ENCODE peak calls at places on chromosome 9, in four cellular contexts. T is PC-3, L is fibroblast of pulmonary artery, S is astrocyte. R is an unnamed sample.

GRCh38 chr9:19781240-19781639 is 7.6 kb downstream of the SLC24A2 start:
- DNase-seq in T (no peak), L (no peak), S (no peak), R (no peak)

GRCh38 chr9:134189475-134190231 is 25.3 kb upstream of the RNU6ATAC start:
- DNase-seq in T (no peak), L (no peak), S (peak; percentile 39), R (no peak)

GRCh38 chr9:7996558-7996957 is 197.0 kb upstream of the DMAC1 start:
- DNase-seq in T (no peak), L (no peak), S (no peak), R (no peak)

GRCh38 chr9:98264510-98264909 is 9.1 kb upstream of the TBC1D2 start:
- DNase-seq in T (no peak), L (no peak), S (no peak), R (no peak)

GRCh38 chr9:78023003-78023741 is 8.4 kb downstream of the GNAQ start:
- DNase-seq in T (no peak), L (peak; percentile 85), S (peak; percentile 83), R (peak; percentile 75)

GRCh38 chr9:38417003-38417965 is 7.0 kb downstream of the IGFBPL1 start:
- DNase-seq in T (peak; percentile 53), L (no peak), S (no peak), R (no peak)

GRCh38 chr9:134344068-134344820 is 18.0 kb downstream of the RXRA start:
- DNase-seq in T (no peak), L (no peak), S (peak; percentile 51), R (no peak)

GRCh38 chr9:133453651-133454050 is 6.1 kb upstream of the CACFD1 start:
- DNase-seq in T (no peak), L (no peak), S (peak; percentile 10), R (no peak)

GRCh38 chr9:20524776-20525175 is 97.5 kb downstream of the MLLT3 start:
- DNase-seq in T (peak; percentile 27), L (no peak), S (no peak), R (no peak)

GRCh38 chr9:100724932-100725331 is 147.1 kb downstream of the CAVIN4 start:
- DNase-seq in T (no peak), L (no peak), S (no peak), R (no peak)

GRCh38 chr9:134391319-134392231 is 65.3 kb downstream of the RXRA start:
- DNase-seq in T (no peak), L (no peak), S (no peak), R (no peak)

GRCh38 chr9:92590386-92590785 is 54.6 kb upstream of the ECM2 start:
- DNase-seq in T (no peak), L (peak; percentile 83), S (peak; percentile 31), R (peak; percentile 70)

GRCh38 chr9:80242022-80242421 is 670.3 kb downstream of the TLE4 start:
- DNase-seq in T (no peak), L (no peak), S (no peak), R (no peak)

GRCh38 chr9:77014597-77015263 is 4.7 kb upstream of the FOXB2 start:
- DNase-seq in T (no peak), L (no peak), S (no peak), R (no peak)

GRCh38 chr9:89606049-89606481 is 1.3 kb downstream of the GADD45G start:
- DNase-seq in T (peak; percentile 78), L (peak; percentile 72), S (peak; percentile 66), R (peak; percentile 56)

GRCh38 chr9:108469654-108470053 is 386.1 kb downstream of the ACTL7B start:
- DNase-seq in T (peak; percentile 83), L (peak; percentile 53), S (peak; percentile 70), R (peak; percentile 88)

GRCh38 chr9:36940881-36941280 is 93.2 kb downstream of the PAX5 start:
- DNase-seq in T (no peak), L (no peak), S (no peak), R (no peak)

GRCh38 chr9:127049044-127049443 is 73.4 kb downstream of the ANGPTL2 start:
- DNase-seq in T (peak; percentile 92), L (peak; percentile 98), S (peak; percentile 86), R (peak; percentile 87)

GRCh38 chr9:88767504-88767790 is 223.8 kb upstream of the S1PR3 start:
- DNase-seq in T (no peak), L (no peak), S (no peak), R (no peak)

GRCh38 chr9:119365291-119366027 is 3.8 kb downstream of the BRINP1 start:
- DNase-seq in T (peak; percentile 4), L (peak; percentile 10), S (no peak), R (no peak)

GRCh38 chr9:34675874-34676273 is 13.4 kb upstream of the CCL27 start:
- DNase-seq in T (no peak), L (peak; percentile 65), S (no peak), R (no peak)

GRCh38 chr9:117825609-117826347 is 121.6 kb downstream of the TLR4 start:
- DNase-seq in T (no peak), L (no peak), S (no peak), R (no peak)

GRCh38 chr9:134585021-134585561 is 56.5 kb upstream of the COL5A1 start:
- DNase-seq in T (no peak), L (no peak), S (no peak), R (no peak)

GRCh38 chr9:134571326-134571871 is 70.2 kb upstream of the COL5A1 start:
- DNase-seq in T (no peak), L (no peak), S (no peak), R (no peak)

GRCh38 chr9:86549920-86550319 is 195.7 kb upstream of the TUT7 start:
- DNase-seq in T (no peak), L (no peak), S (no peak), R (peak; percentile 90)

GRCh38 chr9:134590240-134591081 is 51.1 kb upstream of the COL5A1 start:
- DNase-seq in T (no peak), L (peak; percentile 69), S (no peak), R (no peak)

GRCh38 chr9:117437283-117437682 is 22.4 kb upstream of the ASTN2 start:
- DNase-seq in T (no peak), L (no peak), S (no peak), R (no peak)

GRCh38 chr9:77856615-77857014 is 175.0 kb downstream of the GNAQ start:
- DNase-seq in T (peak; percentile 22), L (no peak), S (no peak), R (peak; percentile 43)

GRCh38 chr9:77883846-77884771 is 147.5 kb downstream of the GNAQ start:
- DNase-seq in T (no peak), L (peak; percentile 51), S (peak; percentile 71), R (no peak)

GRCh38 chr9:137077010-137077747 is at the start of gene UAP1L1:
- DNase-seq in T (peak; percentile 26), L (peak; percentile 58), S (peak; percentile 34), R (peak; percentile 62)

GRCh38 chr9:134838651-134839431 is 41.8 kb upstream of the FCN2 start:
- DNase-seq in T (no peak), L (no peak), S (no peak), R (no peak)

GRCh38 chr9:131951905-131952304 is 127.8 kb downstream of the MED27 start:
- DNase-seq in T (no peak), L (peak; percentile 43), S (peak; percentile 6), R (peak; percentile 89)

GRCh38 chr9:93458702-93459101 is 5.3 kb upstream of the FAM120AOS start:
- DNase-seq in T (no peak), L (no peak), S (no peak), R (no peak)

GRCh38 chr9:131370638-131371037 is 23.2 kb upstream of the PRRC2B start:
- DNase-seq in T (no peak), L (no peak), S (no peak), R (no peak)

GRCh38 chr9:92208693-92209524 is 84.6 kb downstream of the IARS1 start:
- DNase-seq in T (no peak), L (no peak), S (no peak), R (no peak)

GRCh38 chr9:69386651-69387050 is 61.6 kb downstream of the ENTREP1 start:
- DNase-seq in T (no peak), L (no peak), S (no peak), R (no peak)

GRCh38 chr9:37836386-37836785 is 35.8 kb downstream of the DCAF10 start:
- DNase-seq in T (no peak), L (no peak), S (no peak), R (no peak)

DNA sequence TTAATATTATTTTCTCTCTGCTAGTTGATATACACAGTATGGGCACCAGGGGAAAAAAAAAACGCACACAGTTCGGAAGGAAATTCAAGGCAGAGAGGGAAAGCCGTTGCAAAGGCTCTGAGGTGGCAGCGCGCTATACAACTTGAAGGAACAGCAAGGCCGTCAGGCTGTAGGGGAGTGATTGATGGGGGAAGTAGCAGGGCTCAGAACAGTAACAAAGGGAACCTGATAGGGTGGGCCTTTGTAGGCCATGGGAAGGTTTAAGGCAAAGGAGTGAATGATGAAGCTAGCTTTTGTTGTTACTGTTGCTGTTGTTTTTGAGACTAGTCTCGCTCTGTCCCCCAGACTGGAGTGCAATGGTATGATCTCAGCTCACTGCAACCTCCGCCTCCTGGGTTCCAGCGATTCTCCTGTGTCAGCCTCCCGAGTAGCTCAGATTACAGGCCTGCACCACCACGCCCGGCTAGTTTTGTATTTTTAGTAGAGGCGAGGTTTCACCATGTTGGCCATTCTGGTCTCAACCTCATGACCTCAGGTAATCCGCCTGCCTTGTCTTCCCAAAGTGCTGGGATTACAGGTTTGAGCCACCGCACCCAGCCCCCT is 27.0 kb downstream of the AQP7 start:
- DNase-seq in T (no peak), L (no peak), S (peak; percentile 23), R (peak; percentile 16)
- H3K4me3 ChIP-seq in T (no peak overlapping the region), L (no peak overlapping the region), S (no peak overlapping the region), R (no peak overlapping the region)

GRCh38 chr9:121331992-121332685 is 37.9 kb downstream of the STOM start:
- DNase-seq in T (peak; percentile 16), L (peak; percentile 67), S (no peak), R (peak; percentile 74)
- TF ChIP-seq CTCF in T (peak; percentile 20), L (peak; percentile 50), S (peak; percentile 41), R (peak; percentile 36)

GRCh38 chr9:113886471-113886870 is 10.4 kb downstream of the ZNF618 start:
- DNase-seq in T (no peak), L (no peak), S (no peak), R (no peak)
- H3K4me3 ChIP-seq in T (no peak overlapping the region), L (peak overlapping the region; percentile 41), S (no peak overlapping the region), R (peak overlapping the region; percentile 29)

DNA sequence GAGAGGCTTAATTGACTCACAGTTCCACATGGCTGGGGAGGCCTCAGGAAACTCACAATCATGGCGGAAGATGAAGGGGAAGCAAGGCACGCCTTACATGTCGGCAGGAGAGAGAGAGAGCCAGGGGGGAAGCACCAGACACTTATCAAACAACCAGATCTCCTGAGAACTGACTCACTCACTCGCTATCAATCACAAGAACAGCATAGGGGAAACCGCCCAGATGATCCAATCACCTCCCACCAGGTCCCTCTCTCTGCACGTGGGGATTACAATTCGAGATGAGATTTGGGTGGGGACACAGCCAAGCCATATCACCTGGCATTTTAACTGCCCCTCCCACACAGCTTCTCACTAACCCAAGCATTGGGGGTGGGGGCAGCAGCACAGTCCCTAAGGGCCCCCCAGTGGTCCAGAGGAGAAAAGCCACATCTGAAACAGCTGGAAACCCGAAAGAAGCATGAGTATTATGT is 76.1 kb upstream of the ASS1 start:
- DNase-seq in T (no peak), L (no peak), S (peak; percentile 9), R (no peak)
- TF ChIP-seq CTCF in T (peak; percentile 35), L (no peak), S (no peak), R (no peak)

DNA sequence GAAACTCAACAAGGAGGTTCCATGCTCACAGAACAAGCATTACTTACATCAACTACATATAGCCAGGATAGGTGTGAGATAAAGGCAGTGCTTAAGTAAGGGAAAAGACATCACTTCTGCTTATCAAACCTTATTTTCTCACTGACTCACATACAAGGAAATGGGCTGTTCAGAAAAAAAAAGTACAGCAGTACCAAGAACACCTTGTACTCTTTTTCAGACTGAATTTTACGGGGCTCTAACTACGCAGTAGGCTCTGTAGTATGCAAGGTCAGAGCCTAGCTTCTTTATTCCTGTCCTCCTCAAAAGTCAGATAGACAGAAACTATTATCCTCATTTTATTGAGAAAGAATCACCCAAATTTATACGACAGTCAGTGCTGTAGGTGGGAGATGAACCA is 5.8 kb downstream of the PSMB7 start:
- DNase-seq in T (no peak), L (no peak), S (no peak), R (no peak)
- H3K4me3 ChIP-seq in T (no peak overlapping the region), L (no peak overlapping the region), S (no peak overlapping the region), R (no peak overlapping the region)